ENCODE peak calls at places on chromosomes 12 and 14, in seven cellular contexts. N is testis, J is hepatocyte, V is transverse colon, S is GM06990, H is kidney epithelial cell, E is aorta. T is an unnamed sample. For H3K36me3 and H3K27me3, the result is how much of the 10 kb centered on the place peaks cover.

GRCh38 chr14:25111061-25111601 is 61.2 kb upstream of the STXBP6 start:
- DNase-seq in N (no peak), J (peak), V (no peak), S (no peak), H (peak), E (no peak), T (peak)

GRCh38 chr14:91302391-91302790 is 57.9 kb upstream of the GPR68 start:
- DNase-seq in N (no peak), J (no peak), V (no peak), S (no peak), H (no peak), E (no peak), T (no peak)

GRCh38 chr14:55802986-55803431 is 223.0 kb downstream of the KTN1 start:
- DNase-seq in N (no peak), J (peak), V (no peak), S (no peak), H (peak), E (no peak), T (no peak)

GRCh38 chr14:53924754-53925153 is 31.9 kb downstream of the BMP4 start:
- DNase-seq in N (no peak), J (peak), V (no peak), S (no peak), H (peak), E (no peak), T (no peak)

GRCh38 chr14:77822741-77823140 is 22.8 kb downstream of the ADCK1 start:
- DNase-seq in N (no peak), J (no peak), V (no peak), S (no peak), H (no peak), E (no peak), T (no peak)

GRCh38 chr12:64890873-64891468 is 66.5 kb downstream of the TBC1D30 start:
- DNase-seq in N (no peak), J (peak), V (no peak), S (peak), H (no peak), E (no peak), T (no peak)

GRCh38 chr12:120257041-120257821 is 8.3 kb downstream of the PXN start:
- DNase-seq in N (no peak), J (peak), V (no peak), S (no peak), H (no peak), E (no peak), T (peak)

GRCh38 chr12:1858456-1858855 is 38.1 kb downstream of the LRTM2 start:
- DNase-seq in N (no peak), J (no peak), V (no peak), S (no peak), H (no peak), E (no peak), T (no peak)

GRCh38 chr14:33563492-33563891 is 387.4 kb downstream of the EGLN3 start:
- DNase-seq in N (no peak), J (no peak), V (no peak), S (no peak), H (no peak), E (no peak), T (no peak)

GRCh38 chr14:82388488-82388887 is 854.8 kb upstream of the SEL1L start:
- DNase-seq in N (no peak), J (no peak), V (no peak), S (no peak), H (no peak), E (no peak), T (no peak)

DNA sequence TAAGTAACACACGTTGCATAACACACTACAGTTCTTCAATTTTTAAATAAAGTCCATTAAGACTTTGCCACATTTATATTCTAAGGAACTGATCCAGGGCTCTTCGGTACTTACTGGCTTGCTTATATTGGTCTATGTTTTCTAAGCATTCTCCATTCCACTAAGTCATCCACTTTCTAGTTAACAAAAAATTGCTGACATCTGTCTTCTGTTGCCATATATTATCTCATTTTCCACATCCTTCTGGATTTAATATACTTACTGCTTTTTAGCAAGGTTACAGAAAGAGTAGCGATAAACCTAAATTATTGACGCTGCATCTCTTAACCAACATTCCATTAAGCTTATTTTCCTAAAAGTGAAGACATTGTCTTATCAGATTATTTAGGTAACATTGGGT is 238.4 kb upstream of the LRIG3 start:
- DNase-seq in N (no peak), J (no peak), V (no peak), S (no peak), H (no peak), E (no peak), T (no peak)
- H3K36me3 ChIP-seq in N (under half), J (under half), V (under half), S (under half), H (under half), E (under half), T (under half)

GRCh38 chr12:94167071-94167806 is 18.9 kb downstream of the PLXNC1 start:
- DNase-seq in N (no peak), J (no peak), V (no peak), S (no peak), H (no peak), E (no peak), T (no peak)

GRCh38 chr12:94169495-94169894 is 21.1 kb downstream of the PLXNC1 start:
- DNase-seq in N (no peak), J (no peak), V (no peak), S (no peak), H (no peak), E (no peak), T (no peak)

GRCh38 chr12:94165670-94166069 is 17.3 kb downstream of the PLXNC1 start:
- DNase-seq in N (no peak), J (no peak), V (no peak), S (no peak), H (no peak), E (no peak), T (no peak)

GRCh38 chr12:94169966-94170689 is 21.8 kb downstream of the PLXNC1 start:
- DNase-seq in N (no peak), J (no peak), V (no peak), S (no peak), H (no peak), E (no peak), T (no peak)

DNA sequence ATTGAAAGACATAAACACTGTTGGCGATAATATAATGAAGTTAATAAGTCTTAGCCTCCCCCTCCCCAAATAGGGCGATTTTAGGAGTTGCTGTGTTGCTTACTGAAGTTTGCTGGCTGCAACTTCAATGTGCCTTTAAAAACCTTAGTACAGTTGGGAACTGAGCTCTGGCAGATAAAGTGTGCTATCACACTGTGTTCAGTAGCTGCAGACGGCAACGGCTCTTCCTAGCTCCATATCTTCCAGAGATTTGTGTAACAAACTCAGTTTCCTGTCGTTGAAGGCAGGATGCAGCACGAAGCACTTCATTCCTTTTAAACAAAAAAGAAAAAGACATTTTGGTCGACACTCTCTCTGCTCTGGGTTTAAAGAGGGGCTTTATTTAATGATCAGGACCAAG is 19.7 kb downstream of the PLXNC1 start:
- DNase-seq in N (peak), J (no peak), V (no peak), S (no peak), H (no peak), E (no peak), T (no peak)
- H3K27me3 ChIP-seq in N (under half), J (under half), V (under half), S (under half), H (under half), E (under half), T (under half)

GRCh38 chr14:21171128-21171527 is 15.3 kb upstream of the OR5AU1 start:
- DNase-seq in N (no peak), J (no peak), V (no peak), S (no peak), H (no peak), E (no peak), T (no peak)
- H3K4me3 ChIP-seq in N (no peak), J (no peak), V (no peak), S (no peak), H (no peak), E (no peak), T (no peak)

GRCh38 chr14:24058260-24058950 is 6.6 kb downstream of the CARMIL3 start:
- DNase-seq in N (peak), J (peak), V (peak), S (no peak), H (no peak), E (peak), T (peak)

GRCh38 chr14:24057867-24058259 is 6.1 kb downstream of the CARMIL3 start:
- DNase-seq in N (no peak), J (no peak), V (no peak), S (no peak), H (no peak), E (no peak), T (no peak)

GRCh38 chr14:24055971-24056799 is 4.4 kb downstream of the CARMIL3 start:
- DNase-seq in N (no peak), J (no peak), V (no peak), S (no peak), H (no peak), E (no peak), T (no peak)

GRCh38 chr14:24056800-24057184 is 5.0 kb downstream of the CARMIL3 start:
- DNase-seq in N (no peak), J (no peak), V (no peak), S (no peak), H (no peak), E (no peak), T (no peak)

GRCh38 chr14:24057271-24057670 is 5.5 kb downstream of the CARMIL3 start:
- DNase-seq in N (no peak), J (no peak), V (no peak), S (no peak), H (no peak), E (no peak), T (no peak)
- H3K36me3 ChIP-seq in N (under half), J (under half), V (under half), S (under half), H (under half), E (under half), T (under half)

GRCh38 chr12:109309441-109310246 is 560 bp upstream of the FOXN4 start:
- DNase-seq in N (peak), J (peak), V (no peak), S (no peak), H (no peak), E (no peak), T (peak)
- H3K27me3 ChIP-seq in N (under half), J (half or more), V (half or more), S (under half), H (half or more), E (under half), T (under half)

T was measured in MG63.